ENCODE peak calls at places on chromosomes 5 and 9, in four cellular contexts. O is AG04449, I is activated T-cell treated with anti-CD3 and anti-CD28 coated beads for 1 hour, A is stomach. R is an unnamed sample.

GRCh38 chr5:116539222-116539621 is 35.4 kb downstream of the SEMA6A start:
- DNase-seq in O (no peak), I (no peak), A (no peak), R (no peak)

GRCh38 chr5:176381979-176382378 is 6.4 kb downstream of the NOP16 start:
- DNase-seq in O (no peak), I (no peak), A (no peak), R (no peak)

GRCh38 chr5:85017271-85017670 is 632.6 kb upstream of the EDIL3 start:
- DNase-seq in O (no peak), I (no peak), A (no peak), R (no peak)

GRCh38 chr9:117485176-117485575 is 70.3 kb upstream of the ASTN2 start:
- DNase-seq in O (no peak), I (no peak), A (no peak), R (no peak)

GRCh38 chr5:125775896-125776295 is 647.3 kb upstream of the GRAMD2B start:
- DNase-seq in O (no peak), I (no peak), A (no peak), R (no peak)

GRCh38 chr9:35599763-35600604 is 5.1 kb upstream of the TESK1 start:
- DNase-seq in O (no peak), I (no peak), A (no peak), R (no peak)

GRCh38 chr5:154273963-154274827 is 83.7 kb downstream of the GALNT10 start:
- DNase-seq in O (no peak), I (no peak), A (no peak), R (no peak)

GRCh38 chr5:158013939-158014338 is 155.0 kb upstream of the CLINT1 start:
- DNase-seq in O (no peak), I (no peak), A (no peak), R (no peak)

GRCh38 chr9:3508531-3509374 is 17.0 kb downstream of the RFX3 start:
- DNase-seq in O (no peak), I (no peak), A (no peak), R (no peak)

GRCh38 chr9:76609285-76610008 is 150.5 kb downstream of the GCNT1 start:
- DNase-seq in O (no peak), I (no peak), A (no peak), R (no peak)

GRCh38 chr9:90835206-90835605 is 33.6 kb downstream of the SYK start:
- DNase-seq in O (no peak), I (no peak), A (peak), R (no peak)

GRCh38 chr9:76729980-76730737 is 34.1 kb upstream of the PCA3 start:
- DNase-seq in O (no peak), I (no peak), A (no peak), R (no peak)

GRCh38 chr9:124489222-124489621 is 18.0 kb downstream of the NR5A1 start:
- DNase-seq in O (peak), I (no peak), A (no peak), R (no peak)

GRCh38 chr5:1654786-1655495 is 131.2 kb upstream of the LPCAT1 start:
- DNase-seq in O (no peak), I (no peak), A (no peak), R (no peak)

GRCh38 chr9:92728831-92729734 is 35.5 kb downstream of the BICD2 start:
- DNase-seq in O (no peak), I (no peak), A (peak), R (no peak)

GRCh38 chr5:130762031-130762430 is 403.0 kb downstream of the HINT1 start:
- DNase-seq in O (no peak), I (no peak), A (no peak), R (no peak)

GRCh38 chr5:103901885-103902284 is 339.3 kb upstream of the NUDT12 start:
- DNase-seq in O (peak), I (no peak), A (no peak), R (no peak)

GRCh38 chr5:55481293-55481900 is 53.4 kb downstream of the PLPP1 start:
- DNase-seq in O (no peak), I (no peak), A (no peak), R (no peak)